ENCODE peak calls at places on chromosomes 16 and 17, in four cellular contexts. N, H, F and C are unnamed samples.

GRCh38 chr16:29678691-29679267 is at the start of gene QPRT:
- DNase-seq in N (peak), H (peak), F (peak), C (peak)

GRCh38 chr17:57868775-57869598 is 19.1 kb upstream of the MRPS23 start:
- DNase-seq in N (no peak), H (no peak), F (peak), C (no peak)

GRCh38 chr17:15469260-15469659 is 1.8 kb upstream of the CDRT4 start:
- DNase-seq in N (peak), H (peak), F (no peak), C (peak)

GRCh38 chr17:80832266-80832676 is 159.4 kb upstream of the CHMP6 start:
- DNase-seq in N (no peak), H (peak), F (no peak), C (peak)

GRCh38 chr17:73595068-73595865 is 49.0 kb downstream of the SDK2 start:
- DNase-seq in N (peak), H (no peak), F (no peak), C (no peak)

GRCh38 chr17:40062347-40063033 is at the start of gene THRA:
- DNase-seq in N (peak), H (peak), F (no peak), C (peak)

GRCh38 chr17:1422907-1423306 is 22.9 kb upstream of the YWHAE start:
- DNase-seq in N (no peak), H (peak), F (peak), C (peak)

GRCh38 chr17:58969612-58970011 is 137.1 kb downstream of the TRIM37 start:
- DNase-seq in N (no peak), H (no peak), F (no peak), C (no peak)

GRCh38 chr17:27513849-27514248 is 57.6 kb downstream of the KSR1 start:
- DNase-seq in N (no peak), H (no peak), F (no peak), C (no peak)

GRCh38 chr17:50487213-50488096 is 8.8 kb downstream of the RSAD1 start:
- DNase-seq in N (no peak), H (no peak), F (no peak), C (no peak)

GRCh38 chr17:18230288-18231141 is 5.1 kb downstream of the LLGL1 start:
- DNase-seq in N (no peak), H (no peak), F (no peak), C (no peak)

GRCh38 chr17:76384222-76384986 is at the start of gene SPHK1:
- DNase-seq in N (peak), H (peak), F (no peak), C (peak)

GRCh38 chr17:74860999-74861553 is 1.4 kb upstream of the GRIN2C start:
- DNase-seq in N (no peak), H (no peak), F (no peak), C (no peak)

GRCh38 chr17:3808701-3809100 is 7.7 kb upstream of the ITGAE start:
- DNase-seq in N (no peak), H (no peak), F (no peak), C (no peak)

GRCh38 chr16:16018705-16019104 is 69.3 kb downstream of the ABCC1 start:
- DNase-seq in N (no peak), H (no peak), F (no peak), C (no peak)

GRCh38 chr17:74430706-74431567 is 951 bp upstream of the GPRC5C start:
- DNase-seq in N (peak), H (peak), F (no peak), C (peak)

GRCh38 chr16:57377080-57377841 is 5.0 kb downstream of the CX3CL1 start:
- DNase-seq in N (no peak), H (no peak), F (no peak), C (no peak)

GRCh38 chr17:78997881-78998280 is 11.7 kb downstream of the CANT1 start:
- DNase-seq in N (no peak), H (no peak), F (no peak), C (no peak)

GRCh38 chr17:81192386-81193050 is 26.5 kb upstream of the AATK start:
- DNase-seq in N (no peak), H (no peak), F (no peak), C (no peak)

GRCh38 chr16:89119661-89120141 is 26.0 kb downstream of the ACSF3 start:
- DNase-seq in N (peak), H (no peak), F (no peak), C (no peak)

GRCh38 chr17:32608267-32608666 is 121.5 kb downstream of the CDK5R1 start:
- DNase-seq in N (no peak), H (no peak), F (no peak), C (no peak)

GRCh38 chr16:27485811-27486210 is 63.9 kb downstream of the GTF3C1 start:
- DNase-seq in N (no peak), H (no peak), F (no peak), C (no peak)

GRCh38 chr17:80513892-80514291 is 30.7 kb upstream of the RPTOR start:
- DNase-seq in N (no peak), H (peak), F (no peak), C (peak)

GRCh38 chr17:70767102-70767701 is 597.9 kb downstream of the KCNJ2 start:
- DNase-seq in N (no peak), H (peak), F (peak), C (peak)
- TF ChIP-seq CTCF in N (peak), H (peak), F (peak), C (peak)

DNA sequence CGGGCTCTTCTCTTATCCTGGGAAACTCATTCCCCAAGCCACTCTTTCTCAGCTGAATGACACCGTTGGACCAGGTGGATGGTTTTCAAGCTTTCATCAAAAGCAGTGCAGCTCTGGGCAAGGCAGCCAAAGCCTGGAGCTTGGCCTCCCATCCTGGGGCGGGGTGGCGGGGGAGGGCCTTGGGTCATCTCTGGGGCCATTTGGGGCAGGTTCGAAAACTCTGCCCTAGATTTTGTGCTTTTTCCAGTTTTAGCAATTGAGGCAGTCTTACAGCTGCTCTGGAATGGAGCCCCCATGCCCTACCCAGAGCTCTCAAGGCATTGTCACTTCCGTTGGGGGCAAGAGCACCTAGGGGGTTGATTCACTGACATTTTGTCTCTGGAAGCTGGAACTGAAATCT is 9.1 kb downstream of the MPRIP start:
- DNase-seq in N (no peak), H (no peak), F (no peak), C (no peak)
- H3K4me3 ChIP-seq in N (peak), H (no peak), F (no peak), C (no peak)

GRCh38 chr16:68689921-68690320 is 44.8 kb downstream of the CDH3 start:
- DNase-seq in N (no peak), H (no peak), F (no peak), C (no peak)

GRCh38 chr16:68686905-68687304 is 41.8 kb downstream of the CDH3 start:
- DNase-seq in N (no peak), H (no peak), F (no peak), C (no peak)

GRCh38 chr16:68681038-68681437 is 35.9 kb downstream of the CDH3 start:
- DNase-seq in N (no peak), H (no peak), F (no peak), C (no peak)

DNA sequence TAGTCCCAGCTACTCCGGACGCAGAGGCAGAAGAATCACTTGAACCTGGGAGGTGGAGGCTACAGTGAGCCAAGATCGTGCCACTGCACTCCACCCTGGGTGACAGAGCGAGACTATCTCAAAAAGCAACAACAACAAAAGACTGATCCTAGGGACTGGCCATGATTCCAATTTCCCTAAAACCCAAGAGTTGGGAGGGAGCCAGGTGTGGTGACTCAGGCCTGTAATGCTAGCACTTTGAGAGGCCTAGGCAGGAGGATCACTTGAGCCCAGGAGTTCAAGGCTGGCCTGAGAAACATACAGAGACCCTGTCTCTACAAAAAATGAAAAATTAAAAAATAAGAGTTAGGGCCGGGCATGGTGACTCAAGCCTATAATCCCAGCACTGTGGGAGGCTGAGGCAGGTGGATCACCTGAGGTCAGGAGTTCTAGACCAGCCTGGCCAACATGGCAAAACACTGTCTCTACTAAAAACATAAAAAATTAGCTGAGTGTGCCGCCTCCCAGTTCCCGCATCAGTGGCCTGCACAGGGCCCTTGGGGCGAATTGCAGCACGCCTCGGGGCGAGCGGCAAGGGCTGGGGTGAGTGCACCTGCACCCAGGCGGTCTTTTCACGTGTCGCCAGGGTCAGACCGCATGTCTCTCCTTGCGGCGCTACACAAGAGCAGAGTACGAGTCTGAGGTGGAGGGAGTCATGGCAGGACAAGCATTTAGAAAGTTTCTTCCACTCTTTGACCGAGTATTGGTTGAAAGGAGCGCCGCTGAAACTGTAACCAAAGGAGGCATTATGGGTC is 40.8 kb downstream of the CDH3 start:
- DNase-seq in N (no peak), H (no peak), F (no peak), C (no peak)
- TF ChIP-seq CTCF in N (no peak), H (no peak), F (no peak), C (no peak)

DNA sequence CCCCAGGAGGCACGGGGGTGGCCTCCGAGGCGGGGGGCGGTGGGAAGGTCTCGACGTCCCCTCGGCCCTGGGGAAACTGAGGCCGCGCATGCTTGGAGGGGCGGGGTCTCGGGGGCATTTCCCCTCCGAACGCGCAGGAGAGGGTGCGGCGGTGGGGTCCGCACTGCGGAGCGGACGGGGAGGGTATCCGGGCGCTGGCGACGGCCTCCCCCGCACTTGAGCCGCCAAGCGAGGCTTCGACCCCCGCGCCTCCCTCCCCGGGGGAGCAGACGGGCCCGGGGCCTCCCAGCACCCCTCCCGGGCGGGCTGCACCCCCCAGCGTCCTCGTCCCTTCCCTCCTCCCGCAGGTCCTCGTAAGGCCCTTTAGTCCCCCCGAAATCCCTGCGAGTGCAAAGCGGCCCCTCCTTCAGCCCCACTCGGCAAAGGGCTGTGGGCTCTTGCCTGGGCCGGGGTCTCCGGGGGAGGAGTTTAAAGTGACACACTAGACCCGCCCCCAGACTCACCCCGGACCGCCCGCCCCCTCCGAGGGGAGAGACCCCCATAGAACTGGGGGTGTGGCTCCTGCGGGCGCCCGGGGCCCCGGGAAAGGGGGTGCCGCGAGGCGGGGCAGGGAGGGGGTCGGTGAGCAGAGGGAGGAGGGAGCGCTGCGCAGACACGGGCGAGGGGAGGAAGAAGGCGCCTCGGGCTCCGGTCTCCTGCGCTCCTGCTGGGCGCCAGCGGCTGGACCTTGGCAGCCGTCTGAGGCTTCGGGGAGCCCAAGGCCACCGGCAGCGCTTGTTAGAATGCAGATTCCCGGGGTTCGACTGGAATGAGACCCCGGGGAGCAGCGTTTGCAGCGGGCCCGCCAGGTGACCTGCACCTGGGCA is 642 bp downstream of the BAIAP3 start:
- DNase-seq in N (no peak), H (no peak), F (no peak), C (no peak)
- H3K4me3 ChIP-seq in N (peak), H (peak), F (no peak), C (no peak)

DNA sequence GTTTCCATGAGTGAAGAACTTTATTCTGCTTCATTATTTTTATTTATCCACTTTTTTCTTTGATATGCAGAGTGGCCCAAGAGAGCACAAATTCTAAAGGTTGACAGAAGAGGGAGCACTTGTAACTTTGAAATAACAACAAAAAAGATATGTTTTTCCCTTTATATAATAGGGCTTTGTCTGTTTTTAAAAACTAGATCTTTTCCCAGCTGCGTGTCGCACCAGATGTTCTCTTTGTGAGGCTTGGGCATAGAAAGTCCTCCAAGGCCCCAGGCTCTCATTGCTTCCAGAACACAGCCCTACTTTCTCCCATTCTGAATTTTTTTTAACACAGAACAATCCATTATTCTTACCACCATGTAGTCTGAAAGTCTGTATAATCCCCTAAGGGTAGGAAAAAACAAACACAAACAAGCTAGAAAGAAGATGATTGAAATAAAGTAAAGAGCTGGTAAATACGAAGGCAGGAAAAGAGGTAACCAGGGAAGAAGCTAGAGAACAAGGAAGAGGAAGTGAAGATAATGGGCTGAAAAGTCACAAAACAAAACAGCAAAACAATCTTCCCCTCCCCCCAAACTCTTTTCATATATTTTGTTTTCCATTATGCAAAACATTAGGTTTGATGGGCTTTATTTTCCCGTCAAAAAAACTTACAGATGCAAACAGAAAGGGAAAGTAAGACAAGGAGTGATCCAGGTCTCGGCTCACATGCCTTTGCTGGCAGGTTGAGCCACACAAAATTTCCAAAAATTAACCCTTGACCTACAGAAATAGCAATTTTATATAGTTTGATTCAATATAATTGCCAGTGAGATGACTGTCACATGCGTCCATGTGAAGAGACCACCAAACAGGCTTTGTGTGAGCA is 160.3 kb downstream of the ABCA8 start:
- DNase-seq in N (peak), H (peak), F (peak), C (peak)
- TF ChIP-seq CTCF in N (peak), H (peak), F (peak), C (peak)

GRCh38 chr16:379183-379960 is 2.4 kb downstream of the PGAP6 start:
- DNase-seq in N (no peak), H (no peak), F (no peak), C (no peak)

GRCh38 chr16:381788-382717 is at the start of gene PGAP6:
- DNase-seq in N (peak), H (peak), F (no peak), C (peak)

GRCh38 chr16:378821-379182 is 3.0 kb downstream of the PGAP6 start:
- DNase-seq in N (no peak), H (no peak), F (no peak), C (no peak)

GRCh38 chr16:380837-381787 is 666 bp downstream of the PGAP6 start:
- DNase-seq in N (no peak), H (no peak), F (no peak), C (no peak)

GRCh38 chr16:379961-380836 is 1.6 kb downstream of the PGAP6 start:
- DNase-seq in N (no peak), H (no peak), F (no peak), C (no peak)
- H3K4me3 ChIP-seq in N (peak), H (peak), F (peak), C (peak)